ENCODE peak calls at places on chromosomes 7 and 10, in four cellular contexts. One of them, this sample, is unnamed.
A peak's percentile ranks its signal among the peaks of the same experiment; 100 is the strongest.

GRCh38 chr10:48541144-48541795 is 63.6 kb downstream of the ARHGAP22 start:
- DNase-seq in Daoy: no peak
- DNase-seq in CD8-positive, alpha-beta T cell: no peak
- DNase-seq in NCI-H1105: no peak
- DNase-seq in this sample: no peak

GRCh38 chr10:95275726-95276366 is 15.0 kb downstream of the PDLIM1 start:
- DNase-seq in Daoy: peak; percentile 22
- DNase-seq in CD8-positive, alpha-beta T cell: no peak
- DNase-seq in NCI-H1105: no peak
- DNase-seq in this sample: no peak

GRCh38 chr7:99429756-99430155 is 8.8 kb downstream of the PTCD1 start:
- DNase-seq in Daoy: no peak
- DNase-seq in CD8-positive, alpha-beta T cell: no peak
- DNase-seq in NCI-H1105: no peak
- DNase-seq in this sample: no peak

GRCh38 chr10:33937259-33937658 is 602.8 kb upstream of the NRP1 start:
- DNase-seq in Daoy: no peak
- DNase-seq in CD8-positive, alpha-beta T cell: no peak
- DNase-seq in NCI-H1105: no peak
- DNase-seq in this sample: no peak

GRCh38 chr7:104936546-104936945 is 77.5 kb upstream of the KMT2E start:
- DNase-seq in Daoy: no peak
- DNase-seq in CD8-positive, alpha-beta T cell: no peak
- DNase-seq in NCI-H1105: no peak
- DNase-seq in this sample: no peak

GRCh38 chr7:93958216-93958615 is 36.7 kb downstream of the GNG11 start:
- DNase-seq in Daoy: peak; percentile 28
- DNase-seq in CD8-positive, alpha-beta T cell: no peak
- DNase-seq in NCI-H1105: no peak
- DNase-seq in this sample: no peak

GRCh38 chr10:5482016-5482415 is 17.4 kb downstream of the CALML5 start:
- DNase-seq in Daoy: no peak
- DNase-seq in CD8-positive, alpha-beta T cell: no peak
- DNase-seq in NCI-H1105: no peak
- DNase-seq in this sample: no peak

GRCh38 chr10:84574101-84574500 is 245.7 kb downstream of the CCSER2 start:
- DNase-seq in Daoy: no peak
- DNase-seq in CD8-positive, alpha-beta T cell: no peak
- DNase-seq in NCI-H1105: no peak
- DNase-seq in this sample: no peak

GRCh38 chr7:103065666-103066065 is 8.9 kb downstream of the FBXL13 start:
- DNase-seq in Daoy: peak; percentile 79
- DNase-seq in CD8-positive, alpha-beta T cell: no peak
- DNase-seq in NCI-H1105: peak; percentile 18
- DNase-seq in this sample: peak; percentile 52